ENCODE peak calls at places on chromosomes 4 and X, in five cellular contexts. X is upper lobe of left lung, S is colonic mucosa, B is posterior vena cava, M is aorta. R is an unnamed sample.

GRCh38 chrX:11380187-11380586 is 87.0 kb downstream of the AMELX start:
- DNase-seq in B (no peak), M (no peak), S (no peak), X (no peak), R (no peak)

GRCh38 chr4:170399894-170400293 is 310.1 kb upstream of the AADAT start:
- DNase-seq in S (no peak), B (no peak), M (no peak), X (no peak), R (no peak)

GRCh38 chrX:64184396-64184795 is 21.1 kb downstream of the AMER1 start:
- DNase-seq in B (no peak), X (no peak), S (no peak), M (no peak), R (no peak)

GRCh38 chr4:40909363-40909876 is 159.7 kb downstream of the NSUN7 start:
- DNase-seq in S (no peak), B (no peak), X (no peak), M (no peak), R (no peak)

GRCh38 chr4:152100378-152101201 is 339.8 kb upstream of the GATB start:
- DNase-seq in B (no peak), X (no peak), S (no peak), M (no peak), R (peak; percentile 40)

GRCh38 chr4:13137400-13137799 is 346.7 kb downstream of the RAB28 start:
- DNase-seq in S (no peak), M (no peak), X (no peak), B (no peak), R (no peak)

GRCh38 chrX:150225756-150226155 is 137.4 kb upstream of the MAMLD1 start:
- DNase-seq in M (no peak), S (peak; percentile 6), X (no peak), B (no peak), R (no peak)

GRCh38 chrX:21493226-21493850 is 119.1 kb downstream of the CNKSR2 start:
- DNase-seq in X (no peak), S (no peak), M (no peak), B (no peak), R (no peak)

GRCh38 chr4:147825451-147826287 is 93.8 kb downstream of the ARHGAP10 start:
- DNase-seq in B (no peak), X (no peak), M (peak; percentile 77), S (peak; percentile 75), R (no peak)

GRCh38 chr4:76279462-76279861 is 27.1 kb upstream of the STBD1 start:
- DNase-seq in M (no peak), S (no peak), X (no peak), B (no peak), R (no peak)

GRCh38 chr4:140049024-140049923 is 104.7 kb downstream of the MAML3 start:
- DNase-seq in M (no peak), X (no peak), B (no peak), S (peak; percentile 73), R (peak; percentile 61)

GRCh38 chr4:40409835-40410234 is 74.7 kb downstream of the CHRNA9 start:
- DNase-seq in B (no peak), S (no peak), X (no peak), M (no peak), R (no peak)

GRCh38 chrX:121831601-121832000 is 784.2 kb downstream of the GLUD2 start:
- DNase-seq in X (no peak), S (no peak), M (no peak), B (no peak), R (no peak)

GRCh38 chr4:13261486-13262257 is 222.5 kb downstream of the RAB28 start:
- DNase-seq in X (no peak), M (no peak), S (no peak), B (no peak), R (no peak)

GRCh38 chr4:89619230-89619962 is 217.6 kb downstream of the SNCA start:
- DNase-seq in M (no peak), B (no peak), X (no peak), S (no peak), R (no peak)

GRCh38 chr4:1216869-1217294 is 32.0 kb downstream of the CTBP1 start:
- DNase-seq in X (peak; percentile 87), M (no peak), S (no peak), B (no peak), R (peak; percentile 50)

GRCh38 chr4:106796866-106797265 is 239.2 kb downstream of the DKK2 start:
- DNase-seq in X (no peak), M (no peak), B (no peak), S (no peak), R (no peak)

GRCh38 chrX:77223046-77223445 is 224.1 kb upstream of the FGF16 start:
- DNase-seq in S (no peak), M (peak; percentile 19), X (no peak), B (no peak), R (no peak)

GRCh38 chr4:3255611-3256186 is 6.7 kb downstream of the MSANTD1 start:
- DNase-seq in B (peak; percentile 67), X (peak; percentile 83), S (no peak), M (peak; percentile 74), R (no peak)

GRCh38 chr4:28228575-28228974 is 1367.9 kb downstream of the STIM2 start:
- DNase-seq in X (no peak), B (no peak), M (no peak), S (no peak), R (no peak)

GRCh38 chr4:39712819-39713607 is 15.1 kb downstream of the UBE2K start:
- DNase-seq in B (no peak), M (peak; percentile 11), X (no peak), S (no peak), R (no peak)

GRCh38 chr4:1171306-1172227 is 816 bp downstream of the SPON2 start:
- DNase-seq in B (peak; percentile 82), X (peak; percentile 90), M (peak; percentile 81), S (peak; percentile 27), R (peak; percentile 63)

GRCh38 chrX:124426824-124427223 is 80.5 kb downstream of the SH2D1A start:
- DNase-seq in X (no peak), M (no peak), S (no peak), B (no peak), R (no peak)

GRCh38 chr4:165301833-165302232 is 25.6 kb upstream of the MSMO1 start:
- DNase-seq in S (no peak), B (no peak), M (no peak), X (no peak), R (no peak)

R was measured in naive B cell.